ENCODE peak calls at places on chromosomes 6 and 20, in eight cellular contexts. Q, J, V, R, G, P, A and N are unnamed samples.

GRCh38 chr20:39117486-39117885 is 155.3 kb downstream of the DHX35 start:
- DNase-seq in Q (peak), J (no peak), V (no peak), R (peak), G (no peak), P (no peak), A (no peak), N (no peak)

GRCh38 chr6:32700391-32701040 is 34.1 kb upstream of the HLA-DQB1 start:
- DNase-seq in Q (peak), J (peak), V (peak), R (peak), G (no peak), P (no peak), A (peak), N (peak)

GRCh38 chr6:33950891-33951889 is 147.4 kb upstream of the MLN start:
- DNase-seq in Q (no peak), J (no peak), V (no peak), R (no peak), G (no peak), P (no peak), A (no peak), N (no peak)

GRCh38 chr20:9119776-9120175 is 50.9 kb downstream of the PLCB4 start:
- DNase-seq in Q (no peak), J (no peak), V (no peak), R (no peak), G (no peak), P (peak), A (no peak), N (no peak)

GRCh38 chr20:7744411-7744810 is 195.8 kb downstream of the HAO1 start:
- DNase-seq in Q (peak), J (no peak), V (no peak), R (peak), G (no peak), P (no peak), A (no peak), N (no peak)

GRCh38 chr6:137259349-137259748 is 40.2 kb upstream of the IFNGR1 start:
- DNase-seq in Q (peak), J (no peak), V (no peak), R (peak), G (no peak), P (no peak), A (no peak), N (no peak)

GRCh38 chr6:107999341-107999740 is 41.3 kb upstream of the SEC63 start:
- DNase-seq in Q (no peak), J (no peak), V (no peak), R (no peak), G (no peak), P (no peak), A (no peak), N (no peak)

GRCh38 chr6:143015300-143015706 is 45.4 kb upstream of the AIG1 start:
- DNase-seq in Q (peak), J (no peak), V (no peak), R (no peak), G (no peak), P (no peak), A (no peak), N (no peak)

GRCh38 chr20:2165871-2166270 is 64.2 kb downstream of the STK35 start:
- DNase-seq in Q (no peak), J (no peak), V (no peak), R (no peak), G (no peak), P (no peak), A (no peak), N (no peak)

GRCh38 chr6:105223242-105223641 is 43.4 kb upstream of the POPDC3 start:
- DNase-seq in Q (no peak), J (no peak), V (no peak), R (no peak), G (no peak), P (no peak), A (no peak), N (no peak)

GRCh38 chr6:15431762-15432495 is 186.1 kb downstream of the JARID2 start:
- DNase-seq in Q (peak), J (no peak), V (no peak), R (no peak), G (peak), P (no peak), A (no peak), N (no peak)

GRCh38 chr6:41505084-41506049 is 40.8 kb upstream of the FOXP4 start:
- DNase-seq in Q (peak), J (no peak), V (peak), R (peak), G (peak), P (peak), A (peak), N (no peak)

GRCh38 chr6:220736-221475 is 71.4 kb upstream of the DUSP22 start:
- DNase-seq in Q (peak), J (no peak), V (no peak), R (peak), G (peak), P (no peak), A (no peak), N (peak)

GRCh38 chr20:38888059-38888831 is 38.0 kb upstream of the FAM83D start:
- DNase-seq in Q (no peak), J (no peak), V (no peak), R (no peak), G (peak), P (no peak), A (no peak), N (no peak)

GRCh38 chr6:5053038-5053437 is 32.1 kb upstream of the PPP1R3G start:
- DNase-seq in Q (peak), J (no peak), V (no peak), R (no peak), G (no peak), P (no peak), A (no peak), N (peak)

GRCh38 chr6:148535976-148536375 is 193.3 kb downstream of the SASH1 start:
- DNase-seq in Q (peak), J (no peak), V (no peak), R (peak), G (no peak), P (no peak), A (no peak), N (no peak)

GRCh38 chr6:138959521-138959920 is 28.5 kb downstream of the REPS1 start:
- DNase-seq in Q (peak), J (no peak), V (no peak), R (no peak), G (no peak), P (no peak), A (no peak), N (no peak)

GRCh38 chr6:16752206-16752867 is 8.9 kb downstream of the ATXN1 start:
- DNase-seq in Q (peak), J (no peak), V (no peak), R (peak), G (no peak), P (no peak), A (no peak), N (no peak)

GRCh38 chr6:142943746-142944125 is 1.2 kb downstream of the HIVEP2 start:
- DNase-seq in Q (peak), J (no peak), V (peak), R (no peak), G (no peak), P (no peak), A (peak), N (peak)

GRCh38 chr20:47765715-47766594 is 19.3 kb downstream of the SULF2 start:
- DNase-seq in Q (peak), J (no peak), V (no peak), R (no peak), G (no peak), P (no peak), A (peak), N (no peak)

GRCh38 chr6:35663001-35663400 is 25.7 kb downstream of the FKBP5 start:
- DNase-seq in Q (no peak), J (no peak), V (no peak), R (no peak), G (no peak), P (no peak), A (no peak), N (no peak)

GRCh38 chr20:47088339-47088738 is 193.7 kb downstream of the EYA2 start:
- DNase-seq in Q (no peak), J (no peak), V (no peak), R (no peak), G (no peak), P (no peak), A (no peak), N (no peak)

GRCh38 chr6:161439093-161439492 is 165.2 kb upstream of the AGPAT4 start:
- DNase-seq in Q (peak), J (no peak), V (no peak), R (peak), G (no peak), P (no peak), A (no peak), N (no peak)

GRCh38 chr20:15703171-15703911 is 869.9 kb downstream of the KIF16B start:
- DNase-seq in Q (peak), J (no peak), V (no peak), R (peak), G (no peak), P (no peak), A (no peak), N (no peak)

GRCh38 chr20:595330-596308 is 14.5 kb downstream of the TCF15 start:
- DNase-seq in Q (no peak), J (no peak), V (no peak), R (no peak), G (no peak), P (no peak), A (peak), N (no peak)

GRCh38 chr20:37914672-37915433 is 11.9 kb downstream of the VSTM2L start:
- DNase-seq in Q (no peak), J (peak), V (peak), R (no peak), G (peak), P (peak), A (peak), N (no peak)

GRCh38 chr20:49268600-49269365 is 9.1 kb downstream of the ZNFX1 start:
- DNase-seq in Q (peak), J (no peak), V (no peak), R (peak), G (no peak), P (no peak), A (no peak), N (peak)

GRCh38 chr6:98821739-98822405 is 12.5 kb upstream of the POU3F2 start:
- DNase-seq in Q (no peak), J (no peak), V (no peak), R (no peak), G (no peak), P (no peak), A (no peak), N (no peak)

GRCh38 chr6:3317741-3318211 is 59.0 kb downstream of the PSMG4 start:
- DNase-seq in Q (no peak), J (no peak), V (no peak), R (no peak), G (no peak), P (no peak), A (no peak), N (no peak)

GRCh38 chr20:1422756-1423155 is 29.9 kb upstream of the FKBP1A start:
- DNase-seq in Q (no peak), J (no peak), V (no peak), R (no peak), G (no peak), P (no peak), A (no peak), N (no peak)

GRCh38 chr6:147156799-147157382 is 47.3 kb upstream of the STXBP5 start:
- DNase-seq in Q (peak), J (no peak), V (no peak), R (peak), G (no peak), P (no peak), A (no peak), N (no peak)

DNA sequence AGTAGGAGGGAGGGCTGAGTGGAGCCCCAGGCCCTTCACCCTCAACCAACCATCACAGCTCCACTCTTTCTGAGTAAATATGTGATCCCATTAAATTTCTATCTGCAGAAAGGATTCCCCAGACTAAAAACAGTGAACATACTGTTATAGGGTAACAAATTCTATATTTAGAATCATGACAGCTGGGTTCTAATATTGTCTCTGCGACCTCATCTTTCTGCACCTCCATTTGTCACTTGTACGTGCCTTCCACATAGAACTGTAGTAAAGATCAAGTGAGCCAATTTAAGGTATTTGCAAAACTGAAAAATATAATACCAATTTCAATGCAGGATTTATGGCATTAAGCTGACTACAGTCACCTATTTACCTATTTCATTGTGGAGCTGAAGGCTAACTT is 421.4 kb upstream of the NRSN1 start:
- DNase-seq in Q (no peak), J (no peak), V (no peak), R (no peak), G (no peak), P (no peak), A (no peak), N (no peak)
- TF ChIP-seq CTCF in Q (no peak), J (no peak), V (no peak), R (no peak), G (no peak), P (no peak), A (no peak), N (no peak)

GRCh38 chr6:26156850-26157149 is 69.6 kb downstream of the HFE start:
- DNase-seq in Q (no peak), J (no peak), V (no peak), R (no peak), G (no peak), P (no peak), A (no peak), N (no peak)

GRCh38 chr6:26156105-26156849 is 69.0 kb downstream of the HFE start:
- DNase-seq in Q (peak), J (peak), V (peak), R (peak), G (peak), P (peak), A (peak), N (peak)

GRCh38 chr6:26158581-26159416 is 71.6 kb downstream of the HFE start:
- DNase-seq in Q (peak), J (no peak), V (peak), R (no peak), G (peak), P (peak), A (peak), N (peak)

GRCh38 chr6:26157838-26158580 is 70.8 kb downstream of the HFE start:
- DNase-seq in Q (peak), J (peak), V (peak), R (peak), G (peak), P (peak), A (peak), N (peak)

GRCh38 chr6:26157150-26157837 is 70.1 kb downstream of the HFE start:
- DNase-seq in Q (no peak), J (peak), V (peak), R (peak), G (peak), P (peak), A (peak), N (no peak)
- TF ChIP-seq CTCF in Q (no peak), J (no peak), V (no peak), R (no peak), G (no peak), P (no peak), A (no peak), N (no peak)

GRCh38 chr6:56065408-56065807 is 182.0 kb downstream of the COL21A1 start:
- DNase-seq in Q (no peak), J (no peak), V (no peak), R (no peak), G (no peak), P (no peak), A (no peak), N (no peak)
- TF ChIP-seq CTCF in Q (no peak), J (no peak), V (no peak), R (no peak), G (no peak), P (no peak), A (no peak), N (no peak)

GRCh38 chr6:29967379-29968010 is 25.2 kb downstream of the HLA-A start:
- DNase-seq in Q (no peak), J (no peak), V (no peak), R (no peak), G (no peak), P (peak), A (no peak), N (peak)
- TF ChIP-seq CTCF in Q (peak), J (no peak), V (no peak), R (no peak), G (peak), P (no peak), A (no peak), N (peak)

DNA sequence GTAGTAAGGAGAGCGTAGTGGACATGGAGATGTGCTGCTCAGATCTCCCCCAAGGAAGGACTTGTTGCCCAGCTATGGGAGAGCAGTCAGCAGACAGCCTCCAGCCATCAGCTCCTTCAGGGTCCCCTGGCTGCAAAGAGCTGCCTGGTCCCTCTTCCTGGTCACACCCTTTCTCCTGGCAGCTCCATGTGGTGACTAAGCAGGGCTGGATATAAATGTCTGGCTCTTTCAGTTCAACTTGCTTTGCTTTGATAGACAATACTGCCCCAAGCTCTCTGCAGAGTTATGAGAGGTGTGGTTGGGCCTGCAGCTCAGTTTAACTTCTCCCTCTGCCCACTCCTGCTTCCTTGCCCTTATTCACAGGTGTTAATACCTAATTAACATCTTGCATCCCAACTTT is 64.1 kb upstream of the DDR1 start:
- DNase-seq in Q (peak), J (no peak), V (no peak), R (peak), G (no peak), P (no peak), A (no peak), N (no peak)
- TF ChIP-seq CTCF in Q (no peak), J (no peak), V (no peak), R (no peak), G (no peak), P (no peak), A (no peak), N (no peak)

GRCh38 chr20:3686867-3687321 is 5.1 kb upstream of the ADAM33 start:
- DNase-seq in Q (peak), J (no peak), V (no peak), R (peak), G (no peak), P (peak), A (no peak), N (no peak)
- TF ChIP-seq CTCF in Q (no peak), J (no peak), V (no peak), R (no peak), G (no peak), P (no peak), A (peak), N (no peak)

GRCh38 chr6:110552901-110553641 is 76.7 kb upstream of the SLC22A16 start:
- DNase-seq in Q (no peak), J (no peak), V (no peak), R (no peak), G (no peak), P (no peak), A (no peak), N (no peak)
- TF ChIP-seq CTCF in Q (no peak), J (no peak), V (no peak), R (no peak), G (no peak), P (no peak), A (no peak), N (no peak)

GRCh38 chr6:49341869-49342268 is 121.2 kb downstream of the MMUT start:
- DNase-seq in Q (no peak), J (no peak), V (no peak), R (no peak), G (no peak), P (no peak), A (peak), N (no peak)
- TF ChIP-seq CTCF in Q (no peak), J (no peak), V (no peak), R (no peak), G (no peak), P (no peak), A (no peak), N (no peak)